ENCODE peak calls at places on chromosome 16, in ten cellular contexts. O is T-helper 9 cell; L is AG08396; Q is effector memory CD4-positive, alpha-beta T cell; S is memory B cell; D is T-helper 17 cell; B is EH; M is sciatic nerve; G is aorta; A is stimulated activated CD4-positive, alpha-beta T cell treated with anti-CD3 and anti-CD28 coated beads, Interleukin-15, amount 100 ng/mL, for 48 hours. K is an unnamed sample.

GRCh38 chr16:4341250-4341649 is 9.9 kb downstream of the PAM16 start:
- DNase-seq in O (no peak), L (no peak), Q (no peak), S (no peak), D (no peak), B (no peak), M (no peak), G (no peak), A (no peak), K (no peak)

GRCh38 chr16:50474138-50474537 is 74.1 kb upstream of the NKD1 start:
- DNase-seq in O (no peak), L (no peak), Q (no peak), S (no peak), D (no peak), B (no peak), M (no peak), G (no peak), A (peak; percentile 18), K (no peak)

GRCh38 chr16:64469906-64470702 is 651.8 kb downstream of the CDH11 start:
- DNase-seq in O (no peak), L (no peak), Q (no peak), S (no peak), D (no peak), B (peak; percentile 20), M (peak; percentile 59), G (no peak), A (no peak), K (no peak)

GRCh38 chr16:85210423-85211169 is 98.3 kb upstream of the CIBAR2 start:
- DNase-seq in O (no peak), L (peak; percentile 82), Q (no peak), S (no peak), D (no peak), B (peak; percentile 95), M (no peak), G (no peak), A (no peak), K (peak; percentile 8)

GRCh38 chr16:85123891-85124635 is 11.8 kb upstream of the CIBAR2 start:
- DNase-seq in O (no peak), L (peak; percentile 88), Q (no peak), S (no peak), D (no peak), B (peak; percentile 97), M (no peak), G (peak; percentile 90), A (no peak), K (peak; percentile 60)

GRCh38 chr16:34743115-34743514 is 1283.7 kb downstream of the TP53TG3F start:
- DNase-seq in O (no peak), L (no peak), Q (no peak), S (no peak), D (no peak), B (no peak), M (no peak), G (no peak), A (no peak), K (no peak)

GRCh38 chr16:86355538-86355937 is 154.8 kb upstream of the FOXF1 start:
- DNase-seq in O (no peak), L (peak; percentile 51), Q (no peak), S (no peak), D (no peak), B (peak; percentile 99), M (no peak), G (no peak), A (no peak), K (no peak)

GRCh38 chr16:54284931-54285413 is 1.6 kb downstream of the IRX3 start:
- DNase-seq in O (no peak), L (no peak), Q (no peak), S (no peak), D (no peak), B (no peak), M (peak; percentile 47), G (no peak), A (no peak), K (no peak)

GRCh38 chr16:67546091-67546501 is 16.2 kb upstream of the CTCF start:
- DNase-seq in O (no peak), L (no peak), Q (no peak), S (no peak), D (no peak), B (no peak), M (no peak), G (no peak), A (no peak), K (no peak)

GRCh38 chr16:56689171-56689570 is 6.9 kb downstream of the MT1X start:
- DNase-seq in O (no peak), L (no peak), Q (no peak), S (no peak), D (no peak), B (peak; percentile 38), M (no peak), G (no peak), A (no peak), K (no peak)

GRCh38 chr16:24539850-24540484 is 601 bp downstream of the RBBP6 start:
- DNase-seq in O (peak; percentile 36), L (peak; percentile 46), Q (peak; percentile 24), S (no peak), D (peak; percentile 48), B (peak; percentile 53), M (peak; percentile 78), G (peak; percentile 81), A (peak; percentile 27), K (peak; percentile 93)

GRCh38 chr16:30054959-30055553 is 10.5 kb upstream of the ALDOA start:
- DNase-seq in O (peak; percentile 30), L (no peak), Q (no peak), S (no peak), D (peak; percentile 32), B (peak; percentile 33), M (no peak), G (no peak), A (peak; percentile 46), K (peak; percentile 82)

GRCh38 chr16:3640632-3641501 is 13.6 kb upstream of the DNASE1 start:
- DNase-seq in O (no peak), L (no peak), Q (no peak), S (no peak), D (no peak), B (no peak), M (no peak), G (no peak), A (no peak), K (no peak)

GRCh38 chr16:10362077-10362863 is 23.6 kb upstream of the ATF7IP2 start:
- DNase-seq in O (no peak), L (no peak), Q (no peak), S (peak; percentile 11), D (no peak), B (no peak), M (no peak), G (no peak), A (no peak), K (no peak)

GRCh38 chr16:66207139-66207863 is 159.2 kb upstream of the CDH5 start:
- DNase-seq in O (no peak), L (no peak), Q (no peak), S (no peak), D (no peak), B (peak; percentile 33), M (no peak), G (no peak), A (no peak), K (no peak)

GRCh38 chr16:49128740-49129139 is 152.9 kb downstream of the CBLN1 start:
- DNase-seq in O (no peak), L (no peak), Q (no peak), S (no peak), D (no peak), B (no peak), M (no peak), G (no peak), A (no peak), K (no peak)

GRCh38 chr16:87724490-87725291 is 41.1 kb downstream of the KLHDC4 start:
- DNase-seq in O (no peak), L (no peak), Q (no peak), S (peak; percentile 16), D (no peak), B (no peak), M (no peak), G (no peak), A (no peak), K (peak; percentile 59)

GRCh38 chr16:29804020-29804419 is 2.3 kb upstream of the MAZ start:
- DNase-seq in O (no peak), L (no peak), Q (no peak), S (no peak), D (no peak), B (no peak), M (no peak), G (no peak), A (no peak), K (no peak)

GRCh38 chr16:87896924-87897562 is 27.7 kb upstream of the SLC7A5 start:
- DNase-seq in O (no peak), L (no peak), Q (no peak), S (no peak), D (no peak), B (no peak), M (no peak), G (no peak), A (no peak), K (no peak)

GRCh38 chr16:63061319-63061718 is 1025.1 kb upstream of the CDH8 start:
- DNase-seq in O (no peak), L (no peak), Q (no peak), S (no peak), D (no peak), B (no peak), M (no peak), G (no peak), A (no peak), K (no peak)

GRCh38 chr16:12145918-12146317 is 169.4 kb downstream of the SNX29 start:
- DNase-seq in O (no peak), L (no peak), Q (no peak), S (no peak), D (no peak), B (no peak), M (no peak), G (no peak), A (no peak), K (no peak)

GRCh38 chr16:24135624-24136296 is 120.4 kb upstream of the CACNG3 start:
- DNase-seq in O (no peak), L (no peak), Q (no peak), S (no peak), D (no peak), B (no peak), M (no peak), G (no peak), A (no peak), K (no peak)

GRCh38 chr16:19366384-19366783 is 51.3 kb upstream of the TMC5 start:
- DNase-seq in O (no peak), L (no peak), Q (no peak), S (no peak), D (no peak), B (peak; percentile 10), M (no peak), G (no peak), A (no peak), K (no peak)

GRCh38 chr16:9647981-9648701 is 534.1 kb downstream of the GRIN2A start:
- DNase-seq in O (no peak), L (peak; percentile 12), Q (no peak), S (no peak), D (no peak), B (peak; percentile 25), M (no peak), G (no peak), A (no peak), K (no peak)

GRCh38 chr16:85825326-85825725 is 25.8 kb downstream of the COX4I1 start:
- DNase-seq in O (no peak), L (no peak), Q (no peak), S (no peak), D (no peak), B (no peak), M (no peak), G (peak; percentile 36), A (no peak), K (no peak)

GRCh38 chr16:2078096-2078495 is 30.3 kb downstream of the TSC2 start:
- DNase-seq in O (no peak), L (no peak), Q (no peak), S (no peak), D (no peak), B (no peak), M (no peak), G (no peak), A (no peak), K (no peak)

GRCh38 chr16:68451656-68452055 is 3.3 kb upstream of the SMPD3 start:
- DNase-seq in O (no peak), L (no peak), Q (no peak), S (no peak), D (no peak), B (peak; percentile 43), M (no peak), G (no peak), A (no peak), K (no peak)

GRCh38 chr16:3022697-3023414 is 886 bp downstream of the HCFC1R1 start:
- DNase-seq in O (no peak), L (no peak), Q (no peak), S (no peak), D (no peak), B (peak; percentile 65), M (no peak), G (peak; percentile 84), A (no peak), K (no peak)